ENCODE peak calls at places on chromosomes 12 and 14, in four cellular contexts. M is cerebellar cortex, Z is T-helper 2 cell, F is Karpas-422. D is an unnamed sample.

GRCh38 chr14:102262894-102263462 is 42.0 kb downstream of the MOK start:
- DNase-seq in M (no peak), Z (no peak), F (no peak), D (no peak)

GRCh38 chr12:133105620-133106019 is 24.5 kb downstream of the ZNF891 start:
- DNase-seq in M (no peak), Z (no peak), F (no peak), D (no peak)

GRCh38 chr12:41205070-41205715 is 17.1 kb downstream of the PDZRN4 start:
- DNase-seq in M (no peak), Z (no peak), F (peak; percentile 63), D (no peak)

GRCh38 chr14:94045563-94046345 is 19.6 kb downstream of the OTUB2 start:
- DNase-seq in M (no peak), Z (no peak), F (no peak), D (no peak)

GRCh38 chr12:111650912-111651311 is 34.8 kb downstream of the BRAP start:
- DNase-seq in M (no peak), Z (no peak), F (no peak), D (no peak)

GRCh38 chr12:32208355-32208754 is 101.7 kb downstream of the BICD1 start:
- DNase-seq in M (no peak), Z (no peak), F (no peak), D (no peak)

GRCh38 chr12:59803735-59804134 is 207.9 kb downstream of the SLC16A7 start:
- DNase-seq in M (no peak), Z (no peak), F (no peak), D (no peak)

GRCh38 chr12:78759387-78759786 is 105.2 kb upstream of the SYT1 start:
- DNase-seq in M (no peak), Z (no peak), F (no peak), D (no peak)

GRCh38 chr14:102196436-102197230 is 56.9 kb downstream of the WDR20 start:
- DNase-seq in M (no peak), Z (no peak), F (no peak), D (peak; percentile 96)

GRCh38 chr12:39617887-39618286 is 1.7 kb downstream of the ABCD2 start:
- DNase-seq in M (peak; percentile 43), Z (no peak), F (peak; percentile 57), D (no peak)

GRCh38 chr12:113268621-113269020 is 47.4 kb downstream of the TPCN1 start:
- DNase-seq in M (no peak), Z (no peak), F (no peak), D (no peak)

GRCh38 chr14:99774526-99775307 is 18.5 kb upstream of the EML1 start:
- DNase-seq in M (peak; percentile 61), Z (no peak), F (no peak), D (peak; percentile 58)

GRCh38 chr14:101817511-101818001 is 56.0 kb downstream of the PPP2R5C start:
- DNase-seq in M (no peak), Z (peak; percentile 32), F (no peak), D (no peak)

GRCh38 chr12:27456618-27457017 is 10.1 kb downstream of the SMCO2 start:
- DNase-seq in M (no peak), Z (no peak), F (no peak), D (no peak)

GRCh38 chr12:32454075-32454474 is 54.7 kb downstream of the FGD4 start:
- DNase-seq in M (no peak), Z (no peak), F (no peak), D (no peak)

GRCh38 chr14:102819176-102819628 is 42.0 kb downstream of the TRAF3 start:
- DNase-seq in M (no peak), Z (peak; percentile 25), F (peak; percentile 71), D (no peak)

GRCh38 chr14:97977711-97978261 is 1180.6 kb downstream of the VRK1 start:
- DNase-seq in M (peak; percentile 70), Z (peak; percentile 66), F (no peak), D (peak; percentile 78)

GRCh38 chr12:114655934-114656697 is 27.9 kb downstream of the TBX3 start:
- DNase-seq in M (no peak), Z (no peak), F (no peak), D (no peak)

GRCh38 chr12:10562306-10562933 is 51.0 kb downstream of the MAGOHB start:
- DNase-seq in M (peak; percentile 50), Z (no peak), F (peak; percentile 78), D (peak; percentile 30)

GRCh38 chr14:71594828-71595227 is 337.4 kb upstream of the RGS6 start:
- DNase-seq in M (peak; percentile 38), Z (no peak), F (no peak), D (no peak)

GRCh38 chr12:52495385-52495784 is 2.3 kb upstream of the KRT6A start:
- DNase-seq in M (peak; percentile 11), Z (no peak), F (no peak), D (peak; percentile 47)

GRCh38 chr14:37116933-37117844 is 55.2 kb downstream of the SLC25A21 start:
- DNase-seq in M (no peak), Z (no peak), F (peak; percentile 57), D (no peak)

GRCh38 chr12:106139422-106140141 is 828 bp upstream of the NUAK1 start:
- DNase-seq in M (peak; percentile 57), Z (no peak), F (no peak), D (peak; percentile 67)

GRCh38 chr14:86420131-86420530 is 890.2 kb downstream of the FLRT2 start:
- DNase-seq in M (peak; percentile 6), Z (no peak), F (no peak), D (no peak)

GRCh38 chr14:63343878-63344277 is 25.1 kb upstream of the GPHB5 start:
- DNase-seq in M (no peak), Z (no peak), F (no peak), D (no peak)

D was measured in head of caudate nucleus.